ENCODE peak calls at places on chromosomes 13 and 19, in eight cellular contexts. L, M, W, G, J, I, Y and C are unnamed samples.

GRCh38 chr13:36918246-36919060 is 1.6 kb downstream of the SMAD9 start:
- DNase-seq in L (no peak), M (no peak), W (no peak), G (peak), J (no peak), I (peak), Y (peak), C (no peak)

GRCh38 chr19:52935434-52935833 is 12.2 kb upstream of the ZNF888 start:
- DNase-seq in L (no peak), M (no peak), W (no peak), G (no peak), J (no peak), I (no peak), Y (no peak), C (no peak)

GRCh38 chr13:44307255-44307654 is 66.4 kb upstream of the SERP2 start:
- DNase-seq in L (no peak), M (no peak), W (no peak), G (no peak), J (no peak), I (no peak), Y (no peak), C (no peak)

GRCh38 chr13:48199404-48199991 is 33.5 kb upstream of the ITM2B start:
- DNase-seq in L (no peak), M (no peak), W (no peak), G (no peak), J (no peak), I (no peak), Y (no peak), C (no peak)

GRCh38 chr19:34851277-34851804 is 75.4 kb upstream of the ZNF30 start:
- DNase-seq in L (no peak), M (no peak), W (no peak), G (no peak), J (no peak), I (no peak), Y (no peak), C (no peak)

GRCh38 chr13:75365724-75366173 is 116.2 kb downstream of the TBC1D4 start:
- DNase-seq in L (no peak), M (no peak), W (no peak), G (peak), J (peak), I (no peak), Y (peak), C (no peak)

GRCh38 chr13:95074820-95075219 is 226.4 kb downstream of the ABCC4 start:
- DNase-seq in L (no peak), M (no peak), W (no peak), G (no peak), J (no peak), I (no peak), Y (no peak), C (no peak)

GRCh38 chr13:45341799-45342584 is 1.0 kb upstream of the TPT1 start:
- DNase-seq in L (peak), M (peak), W (no peak), G (peak), J (no peak), I (no peak), Y (peak), C (no peak)

GRCh38 chr19:52722062-52723005 is 12.5 kb downstream of the ZNF611 start:
- DNase-seq in L (no peak), M (no peak), W (no peak), G (peak), J (no peak), I (no peak), Y (peak), C (no peak)

GRCh38 chr19:5632241-5632612 is 9.3 kb downstream of the SAFB start:
- DNase-seq in L (no peak), M (no peak), W (no peak), G (no peak), J (no peak), I (no peak), Y (no peak), C (no peak)

GRCh38 chr13:93146584-93147292 is 79.9 kb upstream of the GPC6 start:
- DNase-seq in L (no peak), M (no peak), W (no peak), G (peak), J (no peak), I (peak), Y (peak), C (peak)
- H3K4me3 ChIP-seq in L (no peak), M (no peak), W (no peak), G (no peak), J (no peak), I (no peak), Y (no peak), C (no peak)

GRCh38 chr19:1015782-1016646 is 4.9 kb downstream of the TMEM259 start:
- DNase-seq in L (no peak), M (no peak), W (no peak), G (no peak), J (no peak), I (no peak), Y (no peak), C (no peak)
- H3K4me3 ChIP-seq in L (no peak), M (no peak), W (no peak), G (no peak), J (no peak), I (no peak), Y (no peak), C (no peak)

GRCh38 chr19:15324791-15325519 is 7.4 kb downstream of the BRD4 start:
- DNase-seq in L (no peak), M (no peak), W (no peak), G (no peak), J (no peak), I (no peak), Y (no peak), C (no peak)

GRCh38 chr19:15330801-15331418 is 1.4 kb downstream of the BRD4 start:
- DNase-seq in L (no peak), M (no peak), W (no peak), G (peak), J (no peak), I (no peak), Y (peak), C (no peak)

GRCh38 chr19:15331419-15332310 is 674 bp downstream of the BRD4 start:
- DNase-seq in L (no peak), M (peak), W (peak), G (peak), J (no peak), I (no peak), Y (peak), C (peak)

GRCh38 chr19:15332311-15332996 is at the start of gene BRD4:
- DNase-seq in L (peak), M (peak), W (peak), G (peak), J (no peak), I (no peak), Y (peak), C (no peak)

DNA sequence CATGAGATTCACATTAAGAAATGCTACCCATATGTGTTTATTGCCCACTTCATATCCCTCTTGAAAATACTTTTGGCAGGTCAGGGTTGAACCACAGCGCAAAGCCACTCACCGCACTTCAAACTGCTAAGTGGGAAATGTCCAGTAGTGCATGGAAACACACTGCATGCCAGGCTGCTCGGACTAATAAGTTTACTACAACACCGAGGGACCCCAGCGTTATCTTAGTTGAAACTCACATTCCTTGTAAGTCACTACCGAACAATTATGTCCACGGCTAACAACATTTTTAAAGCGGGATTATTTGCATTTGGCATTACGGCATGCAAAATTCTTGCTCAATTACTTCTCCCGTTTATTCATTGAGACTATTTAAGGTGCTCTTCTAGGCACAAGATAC is 4.0 kb downstream of the BRD4 start:
- DNase-seq in L (no peak), M (no peak), W (no peak), G (no peak), J (no peak), I (no peak), Y (no peak), C (no peak)
- H3K4me3 ChIP-seq in L (no peak), M (no peak), W (no peak), G (no peak), J (no peak), I (no peak), Y (peak), C (no peak)

GRCh38 chr13:111120913-111121312 is 5.8 kb downstream of the ARHGEF7 start:
- DNase-seq in L (no peak), M (no peak), W (no peak), G (no peak), J (no peak), I (no peak), Y (no peak), C (no peak)
- H3K4me3 ChIP-seq in L (no peak), M (no peak), W (no peak), G (no peak), J (no peak), I (no peak), Y (no peak), C (no peak)

GRCh38 chr19:19627442-19627715 is 641 bp downstream of the LPAR2 start:
- DNase-seq in L (no peak), M (no peak), W (no peak), G (no peak), J (no peak), I (no peak), Y (no peak), C (no peak)
- H3K4me3 ChIP-seq in L (no peak), M (peak), W (peak), G (no peak), J (peak), I (peak), Y (peak), C (no peak)

GRCh38 chr13:56736966-56737365 is 403.8 kb upstream of the PRR20A start:
- DNase-seq in L (no peak), M (no peak), W (no peak), G (no peak), J (no peak), I (no peak), Y (no peak), C (no peak)

DNA sequence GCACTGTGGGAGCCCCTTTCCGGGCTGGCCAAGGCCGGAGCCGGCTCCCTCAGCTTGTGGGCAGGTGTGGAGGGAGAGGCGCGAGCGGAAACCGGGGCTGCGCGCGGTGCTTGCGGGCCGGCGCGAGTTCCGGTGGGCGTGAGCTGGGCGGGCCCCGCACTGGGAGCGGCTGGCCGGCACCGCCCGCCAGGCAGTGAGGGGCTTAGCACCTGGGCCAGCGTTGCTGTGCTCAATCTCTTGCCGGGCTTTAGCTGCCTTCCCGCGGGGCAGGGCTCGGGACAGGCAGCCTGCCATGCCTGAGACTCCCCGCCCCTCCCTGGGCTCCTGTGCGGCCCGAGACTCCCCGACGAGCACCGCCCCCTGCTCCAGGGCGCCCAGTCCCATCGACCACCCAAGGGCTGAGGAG is 405.2 kb upstream of the PRR20A start:
- DNase-seq in L (no peak), M (no peak), W (no peak), G (no peak), J (no peak), I (no peak), Y (no peak), C (no peak)
- H3K4me3 ChIP-seq in L (no peak), M (no peak), W (no peak), G (no peak), J (no peak), I (no peak), Y (no peak), C (no peak)

DNA sequence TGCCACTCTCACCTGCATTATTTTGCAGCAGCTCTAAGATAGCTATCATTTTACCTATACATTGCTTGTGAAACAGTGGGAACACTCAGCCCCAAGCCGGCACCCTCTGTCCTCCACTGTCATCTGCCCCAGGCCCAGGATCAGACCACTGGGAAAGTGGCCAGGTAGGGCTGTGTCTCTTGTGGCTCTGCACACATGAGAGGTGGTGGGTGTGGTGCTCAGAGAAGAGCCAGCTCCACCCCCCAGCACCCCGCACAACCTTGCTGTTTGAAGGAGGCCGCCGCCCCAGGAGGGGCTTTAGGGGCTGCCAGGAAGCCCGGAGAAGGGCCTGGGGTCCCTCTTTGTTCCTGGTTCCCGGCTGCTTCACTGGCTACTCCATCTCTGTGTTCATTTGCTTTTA is 26.6 kb downstream of the PPP1R37 start:
- DNase-seq in L (no peak), M (no peak), W (no peak), G (no peak), J (no peak), I (no peak), Y (no peak), C (no peak)
- H3K4me3 ChIP-seq in L (no peak), M (no peak), W (no peak), G (no peak), J (no peak), I (no peak), Y (no peak), C (no peak)

GRCh38 chr19:55487884-55488687 is at the start of gene SSC5D:
- DNase-seq in L (no peak), M (no peak), W (no peak), G (peak), J (no peak), I (no peak), Y (peak), C (peak)
- H3K4me3 ChIP-seq in L (no peak), M (no peak), W (no peak), G (peak), J (no peak), I (peak), Y (peak), C (no peak)